ENCODE peak calls at places on chromosomes 7 and 10, in six cellular contexts. One of them, this sample, is unnamed.

GRCh38 chr10:30502266-30503058 is 68.5 kb downstream of the MAP3K8 start:
- DNase-seq in activated CD8-positive, alpha-beta T cell treated with anti-CD3 and anti-CD28 coated beads for 36 hours: peak; percentile 76
- DNase-seq in choroid plexus epithelial cell: peak; percentile 41
- DNase-seq in AG04450: no peak
- DNase-seq in fibroblast of lung: peak; percentile 47
- DNase-seq in suprapubic skin: no peak
- DNase-seq in this sample: no peak

GRCh38 chr10:75345738-75346137 is 55.8 kb downstream of the ZNF503 start:
- DNase-seq in activated CD8-positive, alpha-beta T cell treated with anti-CD3 and anti-CD28 coated beads for 36 hours: no peak
- DNase-seq in suprapubic skin: no peak
- DNase-seq in choroid plexus epithelial cell: no peak
- DNase-seq in AG04450: no peak
- DNase-seq in fibroblast of lung: no peak
- DNase-seq in this sample: no peak

GRCh38 chr7:99782012-99782953 is 1.7 kb downstream of the CYP3A4 start:
- DNase-seq in choroid plexus epithelial cell: no peak
- DNase-seq in activated CD8-positive, alpha-beta T cell treated with anti-CD3 and anti-CD28 coated beads for 36 hours: no peak
- DNase-seq in suprapubic skin: no peak
- DNase-seq in AG04450: no peak
- DNase-seq in fibroblast of lung: no peak
- DNase-seq in this sample: no peak

GRCh38 chr7:98469088-98469487 is 68.2 kb upstream of the BAIAP2L1 start:
- DNase-seq in choroid plexus epithelial cell: no peak
- DNase-seq in activated CD8-positive, alpha-beta T cell treated with anti-CD3 and anti-CD28 coated beads for 36 hours: no peak
- DNase-seq in AG04450: no peak
- DNase-seq in suprapubic skin: no peak
- DNase-seq in fibroblast of lung: no peak
- DNase-seq in this sample: no peak

GRCh38 chr7:149267733-149268132 is 5.7 kb downstream of the ZNF783 start:
- DNase-seq in suprapubic skin: peak; percentile 35
- DNase-seq in fibroblast of lung: no peak
- DNase-seq in activated CD8-positive, alpha-beta T cell treated with anti-CD3 and anti-CD28 coated beads for 36 hours: no peak
- DNase-seq in choroid plexus epithelial cell: no peak
- DNase-seq in AG04450: no peak
- DNase-seq in this sample: no peak

GRCh38 chr7:155844526-155844925 is 32.3 kb upstream of the SHH start:
- DNase-seq in AG04450: no peak
- DNase-seq in activated CD8-positive, alpha-beta T cell treated with anti-CD3 and anti-CD28 coated beads for 36 hours: no peak
- DNase-seq in suprapubic skin: no peak
- DNase-seq in fibroblast of lung: no peak
- DNase-seq in choroid plexus epithelial cell: no peak
- DNase-seq in this sample: no peak

GRCh38 chr7:151135525-151135845 is 32.0 kb downstream of the GBX1 start:
- DNase-seq in fibroblast of lung: no peak
- DNase-seq in activated CD8-positive, alpha-beta T cell treated with anti-CD3 and anti-CD28 coated beads for 36 hours: no peak
- DNase-seq in AG04450: no peak
- DNase-seq in suprapubic skin: no peak
- DNase-seq in choroid plexus epithelial cell: no peak
- DNase-seq in this sample: no peak

GRCh38 chr7:128928159-128928558 is 9.6 kb upstream of the IRF5 start:
- DNase-seq in activated CD8-positive, alpha-beta T cell treated with anti-CD3 and anti-CD28 coated beads for 36 hours: no peak
- DNase-seq in choroid plexus epithelial cell: no peak
- DNase-seq in AG04450: no peak
- DNase-seq in fibroblast of lung: no peak
- DNase-seq in suprapubic skin: no peak
- DNase-seq in this sample: peak; percentile 18

GRCh38 chr10:19767876-19768275 is 48.4 kb upstream of the PLXDC2 start:
- DNase-seq in AG04450: no peak
- DNase-seq in choroid plexus epithelial cell: no peak
- DNase-seq in activated CD8-positive, alpha-beta T cell treated with anti-CD3 and anti-CD28 coated beads for 36 hours: no peak
- DNase-seq in fibroblast of lung: no peak
- DNase-seq in suprapubic skin: no peak
- DNase-seq in this sample: peak; percentile 20

GRCh38 chr7:91239171-91239604 is 25.0 kb upstream of the FZD1 start:
- DNase-seq in suprapubic skin: no peak
- DNase-seq in fibroblast of lung: peak; percentile 91
- DNase-seq in choroid plexus epithelial cell: peak; percentile 85
- DNase-seq in AG04450: peak; percentile 30
- DNase-seq in activated CD8-positive, alpha-beta T cell treated with anti-CD3 and anti-CD28 coated beads for 36 hours: no peak
- DNase-seq in this sample: no peak

GRCh38 chr7:50304158-50304910 is at the start of gene IKZF1:
- DNase-seq in fibroblast of lung: no peak
- DNase-seq in activated CD8-positive, alpha-beta T cell treated with anti-CD3 and anti-CD28 coated beads for 36 hours: peak; percentile 66
- DNase-seq in AG04450: no peak
- DNase-seq in choroid plexus epithelial cell: no peak
- DNase-seq in suprapubic skin: no peak
- DNase-seq in this sample: no peak

GRCh38 chr7:85699482-85699881 is 512.6 kb upstream of the SEMA3D start:
- DNase-seq in AG04450: no peak
- DNase-seq in fibroblast of lung: no peak
- DNase-seq in suprapubic skin: no peak
- DNase-seq in activated CD8-positive, alpha-beta T cell treated with anti-CD3 and anti-CD28 coated beads for 36 hours: no peak
- DNase-seq in choroid plexus epithelial cell: no peak
- DNase-seq in this sample: no peak

GRCh38 chr7:19362099-19362498 is 216.9 kb upstream of the FERD3L start:
- DNase-seq in AG04450: no peak
- DNase-seq in activated CD8-positive, alpha-beta T cell treated with anti-CD3 and anti-CD28 coated beads for 36 hours: no peak
- DNase-seq in choroid plexus epithelial cell: peak; percentile 42
- DNase-seq in suprapubic skin: no peak
- DNase-seq in fibroblast of lung: peak; percentile 66
- DNase-seq in this sample: no peak

GRCh38 chr10:71390435-71390820 is 6.3 kb upstream of the CDH23 start:
- DNase-seq in suprapubic skin: no peak
- DNase-seq in AG04450: no peak
- DNase-seq in choroid plexus epithelial cell: no peak
- DNase-seq in activated CD8-positive, alpha-beta T cell treated with anti-CD3 and anti-CD28 coated beads for 36 hours: no peak
- DNase-seq in fibroblast of lung: no peak
- DNase-seq in this sample: no peak

GRCh38 chr7:42155836-42156540 is 81.0 kb downstream of the GLI3 start:
- DNase-seq in AG04450: no peak
- DNase-seq in choroid plexus epithelial cell: peak; percentile 23
- DNase-seq in activated CD8-positive, alpha-beta T cell treated with anti-CD3 and anti-CD28 coated beads for 36 hours: no peak
- DNase-seq in suprapubic skin: no peak
- DNase-seq in fibroblast of lung: no peak
- DNase-seq in this sample: no peak

GRCh38 chr7:70307544-70308106 is 709.4 kb downstream of the AUTS2 start:
- DNase-seq in fibroblast of lung: peak; percentile 55
- DNase-seq in choroid plexus epithelial cell: no peak
- DNase-seq in activated CD8-positive, alpha-beta T cell treated with anti-CD3 and anti-CD28 coated beads for 36 hours: no peak
- DNase-seq in AG04450: no peak
- DNase-seq in suprapubic skin: no peak
- DNase-seq in this sample: no peak

GRCh38 chr10:133335238-133336122 is 1.2 kb downstream of the CALY start:
- DNase-seq in activated CD8-positive, alpha-beta T cell treated with anti-CD3 and anti-CD28 coated beads for 36 hours: peak; percentile 90
- DNase-seq in suprapubic skin: no peak
- DNase-seq in fibroblast of lung: peak; percentile 69
- DNase-seq in AG04450: no peak
- DNase-seq in choroid plexus epithelial cell: peak; percentile 73
- DNase-seq in this sample: no peak

GRCh38 chr10:107553470-107553869 is 389.0 kb upstream of the SORCS1 start:
- DNase-seq in AG04450: no peak
- DNase-seq in fibroblast of lung: peak; percentile 1
- DNase-seq in activated CD8-positive, alpha-beta T cell treated with anti-CD3 and anti-CD28 coated beads for 36 hours: no peak
- DNase-seq in suprapubic skin: no peak
- DNase-seq in choroid plexus epithelial cell: peak; percentile 87
- DNase-seq in this sample: no peak

GRCh38 chr7:33744293-33744692 is 161.0 kb upstream of the BMPER start:
- DNase-seq in fibroblast of lung: peak; percentile 38
- DNase-seq in activated CD8-positive, alpha-beta T cell treated with anti-CD3 and anti-CD28 coated beads for 36 hours: peak; percentile 7
- DNase-seq in suprapubic skin: no peak
- DNase-seq in AG04450: no peak
- DNase-seq in choroid plexus epithelial cell: peak; percentile 54
- DNase-seq in this sample: no peak

GRCh38 chr10:119654540-119654939 is 3.4 kb downstream of the BAG3 start:
- DNase-seq in activated CD8-positive, alpha-beta T cell treated with anti-CD3 and anti-CD28 coated beads for 36 hours: no peak
- DNase-seq in choroid plexus epithelial cell: no peak
- DNase-seq in suprapubic skin: peak; percentile 76
- DNase-seq in AG04450: no peak
- DNase-seq in fibroblast of lung: no peak
- DNase-seq in this sample: no peak

GRCh38 chr7:141737118-141737835 is 881 bp upstream of the SSBP1 start:
- DNase-seq in suprapubic skin: no peak
- DNase-seq in activated CD8-positive, alpha-beta T cell treated with anti-CD3 and anti-CD28 coated beads for 36 hours: peak; percentile 20
- DNase-seq in choroid plexus epithelial cell: peak; percentile 42
- DNase-seq in AG04450: no peak
- DNase-seq in fibroblast of lung: peak; percentile 38
- DNase-seq in this sample: peak; percentile 51

GRCh38 chr7:90345548-90346319 is 782 bp upstream of the GTPBP10 start:
- DNase-seq in choroid plexus epithelial cell: peak; percentile 69
- DNase-seq in activated CD8-positive, alpha-beta T cell treated with anti-CD3 and anti-CD28 coated beads for 36 hours: peak; percentile 9
- DNase-seq in AG04450: no peak
- DNase-seq in suprapubic skin: no peak
- DNase-seq in fibroblast of lung: peak; percentile 55
- DNase-seq in this sample: no peak

DNA sequence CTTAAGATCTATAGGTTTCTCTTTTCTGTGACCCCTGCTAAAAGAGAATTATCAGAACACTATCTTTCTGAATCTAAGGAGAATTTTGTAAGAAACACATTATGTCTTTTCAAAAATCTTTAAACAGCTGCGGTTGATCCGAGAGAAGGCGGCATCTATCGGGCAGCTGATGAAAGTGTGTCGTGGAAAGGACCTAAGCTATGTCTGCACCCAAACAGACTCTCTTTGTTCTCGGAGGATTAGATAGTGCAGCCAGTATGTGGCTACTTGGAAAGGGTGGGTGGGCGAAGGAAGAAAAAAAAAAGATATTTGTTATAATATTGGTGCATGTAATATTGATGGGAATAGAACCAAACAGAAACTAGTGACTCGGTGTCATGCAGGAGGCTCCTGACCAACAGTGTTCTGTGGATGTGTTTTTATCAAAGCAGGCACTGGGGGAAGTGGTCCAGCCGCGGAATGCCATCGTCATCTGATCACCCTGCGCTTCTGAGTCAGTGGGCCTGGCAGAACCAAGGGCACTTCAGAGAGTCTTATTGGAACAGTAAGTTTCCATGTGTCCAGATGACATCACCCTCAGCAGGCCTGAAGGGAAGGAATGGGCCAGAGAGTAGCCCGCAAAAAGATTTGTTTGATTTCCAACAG is 509.7 kb upstream of the AKR1E2 start:
- DNase-seq in AG04450: peak; percentile 4
- DNase-seq in choroid plexus epithelial cell: peak; percentile 76
- DNase-seq in suprapubic skin: peak; percentile 85
- DNase-seq in fibroblast of lung: peak; percentile 89
- DNase-seq in activated CD8-positive, alpha-beta T cell treated with anti-CD3 and anti-CD28 coated beads for 36 hours: no peak
- DNase-seq in this sample: no peak
- TF ChIP-seq CTCF in AG04450: peak; percentile 17
- TF ChIP-seq CTCF in choroid plexus epithelial cell: peak; percentile 44
- TF ChIP-seq CTCF in suprapubic skin: no peak
- TF ChIP-seq CTCF in fibroblast of lung: peak; percentile 40
- TF ChIP-seq CTCF in activated CD8-positive, alpha-beta T cell treated with anti-CD3 and anti-CD28 coated beads for 36 hours: no peak
- TF ChIP-seq CTCF in this sample: no peak

GRCh38 chr7:134347567-134347966 is 30.8 kb upstream of the SLC35B4 start:
- DNase-seq in choroid plexus epithelial cell: no peak
- DNase-seq in AG04450: no peak
- DNase-seq in activated CD8-positive, alpha-beta T cell treated with anti-CD3 and anti-CD28 coated beads for 36 hours: no peak
- DNase-seq in fibroblast of lung: no peak
- DNase-seq in suprapubic skin: no peak
- DNase-seq in this sample: no peak
- TF ChIP-seq CTCF in choroid plexus epithelial cell: no peak
- TF ChIP-seq CTCF in AG04450: no peak
- TF ChIP-seq CTCF in activated CD8-positive, alpha-beta T cell treated with anti-CD3 and anti-CD28 coated beads for 36 hours: no peak
- TF ChIP-seq CTCF in fibroblast of lung: no peak
- TF ChIP-seq CTCF in suprapubic skin: no peak
- TF ChIP-seq CTCF in this sample: no peak

GRCh38 chr10:117175215-117175900 is 21.9 kb upstream of the KCNK18 start:
- DNase-seq in AG04450: no peak
- DNase-seq in choroid plexus epithelial cell: no peak
- DNase-seq in activated CD8-positive, alpha-beta T cell treated with anti-CD3 and anti-CD28 coated beads for 36 hours: peak; percentile 33
- DNase-seq in suprapubic skin: peak; percentile 66
- DNase-seq in fibroblast of lung: no peak
- DNase-seq in this sample: peak; percentile 43
- TF ChIP-seq CTCF in AG04450: no peak
- TF ChIP-seq CTCF in choroid plexus epithelial cell: no peak
- TF ChIP-seq CTCF in activated CD8-positive, alpha-beta T cell treated with anti-CD3 and anti-CD28 coated beads for 36 hours: peak; percentile 24
- TF ChIP-seq CTCF in suprapubic skin: no peak
- TF ChIP-seq CTCF in fibroblast of lung: no peak
- TF ChIP-seq CTCF in this sample: no peak

DNA sequence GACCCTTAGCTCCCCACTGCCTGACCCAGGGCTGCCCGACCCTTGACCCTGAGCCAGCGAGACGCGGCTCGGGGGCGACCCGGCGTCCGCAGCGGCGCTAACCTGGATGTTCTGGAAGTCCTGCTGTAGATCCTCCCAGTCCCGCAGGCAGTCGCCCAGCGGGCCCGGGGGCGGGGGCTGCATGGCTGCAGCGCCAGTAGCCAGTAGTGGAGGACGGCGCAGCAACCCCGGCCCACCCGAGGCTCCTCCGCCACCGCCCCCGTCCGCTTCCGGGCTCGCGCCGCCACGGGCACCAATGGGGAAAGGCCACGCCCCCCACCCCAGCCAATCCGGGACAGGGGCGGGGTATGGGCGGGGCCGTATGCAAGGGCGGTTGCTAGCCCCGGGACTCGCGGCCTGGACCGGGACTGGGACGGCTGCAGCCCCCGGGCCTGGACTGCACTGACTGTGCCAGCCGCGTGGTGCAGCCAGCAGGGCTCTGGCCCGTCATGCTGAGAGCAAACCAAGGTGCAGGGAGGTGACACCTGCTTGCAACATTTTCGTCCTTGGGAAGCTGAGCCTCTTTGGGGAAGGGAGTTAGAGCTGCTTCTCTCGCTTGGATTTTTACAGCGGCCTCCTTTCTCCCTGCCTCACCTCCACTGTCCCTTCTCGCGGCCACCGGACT is at the start of gene TMEM120A:
- DNase-seq in fibroblast of lung: peak; percentile 90
- DNase-seq in activated CD8-positive, alpha-beta T cell treated with anti-CD3 and anti-CD28 coated beads for 36 hours: peak; percentile 95
- DNase-seq in choroid plexus epithelial cell: peak; percentile 95
- DNase-seq in AG04450: peak; percentile 70
- DNase-seq in suprapubic skin: peak; percentile 97
- DNase-seq in this sample: peak; percentile 96
- TF ChIP-seq CTCF in fibroblast of lung: no peak
- TF ChIP-seq CTCF in activated CD8-positive, alpha-beta T cell treated with anti-CD3 and anti-CD28 coated beads for 36 hours: no peak
- TF ChIP-seq CTCF in choroid plexus epithelial cell: peak; percentile 37
- TF ChIP-seq CTCF in AG04450: peak; percentile 14
- TF ChIP-seq CTCF in suprapubic skin: peak; percentile 24
- TF ChIP-seq CTCF in this sample: no peak

DNA sequence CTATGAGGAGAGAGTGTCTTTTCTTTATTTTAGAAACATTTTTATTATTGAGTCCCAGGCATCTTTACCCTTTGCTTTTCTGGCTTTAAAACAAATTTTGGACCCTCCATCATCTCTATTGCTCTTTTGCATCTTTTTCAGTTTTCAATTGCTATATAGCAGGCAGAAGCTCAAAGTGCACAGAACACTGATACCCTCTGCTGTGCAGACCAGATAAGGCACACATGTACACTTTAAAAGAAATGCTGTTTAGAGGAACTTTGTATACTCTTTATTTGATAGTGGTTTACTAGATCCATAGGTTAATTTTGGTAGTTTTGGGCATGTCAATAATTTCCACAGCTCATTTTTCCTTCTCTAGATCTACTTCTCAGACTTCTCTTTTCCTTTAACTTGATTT is 324.2 kb downstream of the SH2D4B start:
- DNase-seq in activated CD8-positive, alpha-beta T cell treated with anti-CD3 and anti-CD28 coated beads for 36 hours: no peak
- DNase-seq in choroid plexus epithelial cell: no peak
- DNase-seq in fibroblast of lung: no peak
- DNase-seq in AG04450: no peak
- DNase-seq in suprapubic skin: no peak
- DNase-seq in this sample: no peak
- TF ChIP-seq CTCF in activated CD8-positive, alpha-beta T cell treated with anti-CD3 and anti-CD28 coated beads for 36 hours: no peak
- TF ChIP-seq CTCF in choroid plexus epithelial cell: no peak
- TF ChIP-seq CTCF in fibroblast of lung: no peak
- TF ChIP-seq CTCF in AG04450: no peak
- TF ChIP-seq CTCF in suprapubic skin: no peak
- TF ChIP-seq CTCF in this sample: peak; percentile 23